ENCODE peak calls at places on chromosomes 5 and 9, in ten cellular contexts. G, S, W, I, X, H, L, B, U and F are unnamed samples.

GRCh38 chr9:75072895-75073294 is 15.1 kb downstream of the NMRK1 start:
- DNase-seq in L (no peak), S (no peak), X (no peak), U (no peak), W (no peak), B (no peak), G (no peak), I (no peak), H (no peak), F (no peak)

GRCh38 chr9:20784196-20784595 is 100.1 kb downstream of the FOCAD start:
- DNase-seq in H (no peak), S (no peak), B (no peak), I (no peak), G (no peak), L (no peak), W (no peak), X (no peak), U (no peak), F (no peak)

GRCh38 chr5:33118761-33119415 is 321.9 kb upstream of the TARS1 start:
- DNase-seq in G (no peak), W (no peak), S (no peak), X (peak), H (no peak), I (no peak), B (no peak), U (peak), L (no peak), F (no peak)

GRCh38 chr5:15719784-15720183 is 219.8 kb downstream of the FBXL7 start:
- DNase-seq in I (no peak), G (no peak), X (peak), W (no peak), U (no peak), L (no peak), S (no peak), H (no peak), B (no peak), F (no peak)

GRCh38 chr9:10045598-10045997 is 567.2 kb downstream of the PTPRD start:
- DNase-seq in W (no peak), G (no peak), I (no peak), X (peak), U (peak), B (no peak), H (no peak), L (no peak), S (no peak), F (no peak)

GRCh38 chr5:138213161-138214029 is at the start of gene CDC23:
- DNase-seq in G (peak), X (peak), B (peak), I (peak), U (peak), W (peak), S (peak), H (peak), L (peak), F (peak)

GRCh38 chr9:93898502-93899426 is 56.4 kb downstream of the BARX1 start:
- DNase-seq in G (peak), S (peak), L (no peak), B (no peak), W (peak), H (no peak), X (no peak), I (no peak), U (no peak), F (no peak)

GRCh38 chr5:62386824-62387223 is 16.9 kb downstream of the DIMT1 start:
- DNase-seq in W (no peak), B (no peak), I (no peak), U (no peak), H (no peak), X (no peak), G (no peak), L (no peak), S (no peak), F (no peak)

GRCh38 chr5:72291601-72292000 is 28.4 kb downstream of the MRPS27 start:
- DNase-seq in B (no peak), W (no peak), U (no peak), G (no peak), H (no peak), S (no peak), L (no peak), I (no peak), X (no peak), F (no peak)

GRCh38 chr9:91427873-91428272 is 4.2 kb upstream of the NFIL3 start:
- DNase-seq in L (no peak), U (peak), B (no peak), G (no peak), W (no peak), I (no peak), S (no peak), H (no peak), X (peak), F (no peak)

GRCh38 chr9:123327697-123328100 is 28.3 kb upstream of the CRB2 start:
- DNase-seq in S (no peak), W (no peak), U (peak), B (no peak), X (peak), L (no peak), I (peak), G (no peak), H (no peak), F (no peak)

GRCh38 chr5:59039296-59040006 is 456.6 kb downstream of the RAB3C start:
- DNase-seq in U (peak), G (peak), S (peak), I (peak), H (peak), B (peak), W (peak), X (peak), L (peak), F (peak)

GRCh38 chr5:61311836-61312808 is 19.9 kb upstream of the ZSWIM6 start:
- DNase-seq in I (no peak), U (peak), W (no peak), X (peak), G (no peak), H (no peak), S (no peak), L (no peak), B (peak), F (no peak)

GRCh38 chr9:98318834-98319478 is 63.5 kb upstream of the TBC1D2 start:
- DNase-seq in H (no peak), S (no peak), U (peak), X (peak), W (no peak), G (no peak), B (peak), L (no peak), I (no peak), F (no peak)

GRCh38 chr9:98391884-98392283 is 136.4 kb upstream of the TBC1D2 start:
- DNase-seq in L (no peak), H (no peak), G (no peak), U (no peak), S (no peak), W (no peak), X (peak), B (no peak), I (no peak), F (no peak)

GRCh38 chr9:33921967-33922895 is 105.3 kb downstream of the UBE2R2 start:
- DNase-seq in I (no peak), S (no peak), U (peak), W (peak), L (no peak), X (peak), H (peak), G (no peak), B (peak), F (peak)

GRCh38 chr9:35380619-35381018 is 109.3 kb upstream of the RUSC2 start:
- DNase-seq in I (no peak), G (no peak), S (no peak), B (no peak), X (no peak), U (no peak), W (no peak), H (no peak), L (no peak), F (no peak)

GRCh38 chr9:37926737-37927590 is 23.0 kb upstream of the SLC25A51 start:
- DNase-seq in H (no peak), W (no peak), G (no peak), S (no peak), I (no peak), U (no peak), L (no peak), B (no peak), X (no peak), F (no peak)

GRCh38 chr5:93588586-93589347 is 5.7 kb downstream of the NR2F1 start:
- DNase-seq in H (peak), I (no peak), X (no peak), U (no peak), L (no peak), G (peak), S (no peak), W (peak), B (no peak), F (no peak)

GRCh38 chr5:127229185-127229889 is 61.3 kb upstream of the MEGF10 start:
- DNase-seq in G (peak), B (peak), I (peak), X (no peak), S (peak), L (peak), H (peak), W (peak), U (peak), F (peak)

GRCh38 chr9:7115606-7116005 is 357.8 kb downstream of the KDM4C start:
- DNase-seq in G (no peak), U (no peak), L (no peak), I (no peak), X (no peak), W (no peak), B (no peak), S (no peak), H (no peak), F (no peak)

GRCh38 chr5:176779537-176779936 is 30.8 kb upstream of the UNC5A start:
- DNase-seq in U (no peak), L (peak), X (no peak), W (no peak), B (no peak), H (no peak), I (no peak), G (peak), S (no peak), F (no peak)

GRCh38 chr5:137306903-137307302 is 192.2 kb downstream of the SPOCK1 start:
- DNase-seq in H (no peak), B (no peak), U (no peak), W (no peak), G (no peak), S (no peak), L (no peak), X (no peak), I (no peak), F (no peak)

GRCh38 chr9:127004946-127005769 is 90.6 kb downstream of the RALGPS1 start:
- DNase-seq in S (no peak), L (no peak), W (no peak), I (no peak), H (no peak), B (no peak), U (peak), G (no peak), X (peak), F (peak)

GRCh38 chr5:141260458-141261237 is 15.5 kb downstream of the PCDHB15 start:
- DNase-seq in G (no peak), U (peak), L (no peak), B (no peak), W (no peak), X (no peak), I (no peak), H (peak), S (no peak), F (no peak)

GRCh38 chr5:14684757-14685156 is 20.2 kb downstream of the OTULIN start:
- DNase-seq in X (no peak), I (no peak), G (no peak), U (no peak), H (no peak), S (no peak), W (no peak), L (no peak), B (no peak), F (no peak)

GRCh38 chr5:31397926-31398557 is 133.9 kb downstream of the DROSHA start:
- DNase-seq in X (no peak), B (no peak), L (no peak), H (no peak), S (no peak), U (no peak), G (no peak), I (no peak), W (no peak), F (no peak)

GRCh38 chr9:16419124-16419523 is 451.3 kb downstream of the BNC2 start:
- DNase-seq in I (no peak), S (no peak), B (no peak), X (no peak), L (no peak), U (no peak), G (no peak), H (no peak), W (peak), F (no peak)

GRCh38 chr9:133821606-133822438 is 83.7 kb upstream of the SARDH start:
- DNase-seq in U (no peak), X (no peak), I (no peak), W (peak), S (no peak), L (no peak), B (no peak), H (peak), G (no peak), F (no peak)

GRCh38 chr5:140073296-140073695 is 30.2 kb upstream of the NRG2 start:
- DNase-seq in G (no peak), X (peak), B (no peak), H (no peak), U (peak), L (no peak), S (no peak), W (no peak), I (no peak), F (no peak)

GRCh38 chr5:32709789-32710334 is 1.3 kb upstream of the NPR3 start:
- DNase-seq in L (peak), X (peak), G (peak), I (peak), U (peak), W (peak), H (peak), B (peak), S (peak), F (peak)

GRCh38 chr9:98993570-98993945 is 49.9 kb downstream of the COL15A1 start:
- DNase-seq in I (peak), H (no peak), S (no peak), B (no peak), X (no peak), L (no peak), U (no peak), G (no peak), W (no peak), F (peak)

GRCh38 chr9:125904155-125904841 is 157.1 kb downstream of the PBX3 start:
- DNase-seq in L (no peak), G (no peak), B (no peak), S (no peak), I (no peak), H (no peak), X (no peak), U (peak), W (no peak), F (no peak)

GRCh38 chr5:32928761-32929160 is 217.6 kb downstream of the NPR3 start:
- DNase-seq in W (no peak), I (no peak), H (no peak), U (no peak), B (peak), X (peak), L (no peak), S (no peak), G (no peak), F (no peak)

DNA sequence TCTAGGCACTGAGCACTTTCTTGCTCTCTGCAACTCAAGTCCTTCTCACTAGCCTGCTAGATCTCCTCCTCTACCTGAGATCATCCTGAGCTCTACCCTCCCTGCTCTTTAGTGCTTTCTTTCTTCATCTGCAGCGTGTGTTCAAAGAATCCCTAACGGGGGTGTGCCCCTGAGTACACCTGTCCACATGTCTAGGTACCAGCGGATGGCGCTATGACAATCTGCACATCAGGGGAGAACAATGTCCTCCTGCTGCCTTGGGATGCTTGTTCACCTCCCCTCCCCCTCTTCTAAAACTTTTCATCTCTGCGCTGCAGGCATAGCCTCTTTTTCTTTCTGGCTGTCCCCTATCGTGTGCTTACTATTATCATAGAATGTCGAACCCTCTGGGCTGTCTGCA is 42.7 kb downstream of the PTPN3 start:
- DNase-seq in U (no peak), H (peak), S (no peak), I (no peak), B (no peak), L (no peak), W (no peak), G (no peak), X (no peak), F (no peak)
- TF ChIP-seq CTCF in U (no peak), H (peak), S (no peak), I (no peak), B (no peak), L (no peak), W (no peak), G (no peak), X (no peak), F (no peak)

GRCh38 chr9:73689091-73689870 is 537.6 kb downstream of the ANXA1 start:
- DNase-seq in H (no peak), W (no peak), S (no peak), B (no peak), G (no peak), U (no peak), I (no peak), X (no peak), L (no peak), F (no peak)

GRCh38 chr9:73685786-73686185 is 534.1 kb downstream of the ANXA1 start:
- DNase-seq in B (no peak), G (no peak), X (no peak), H (no peak), S (no peak), L (no peak), W (no peak), U (no peak), I (no peak), F (no peak)

GRCh38 chr9:73680831-73681230 is 529.2 kb downstream of the ANXA1 start:
- DNase-seq in U (no peak), I (no peak), H (no peak), G (no peak), B (no peak), W (no peak), X (peak), L (no peak), S (no peak), F (no peak)

GRCh38 chr9:73684601-73685000 is 532.9 kb downstream of the ANXA1 start:
- DNase-seq in L (peak), I (no peak), S (no peak), X (peak), G (no peak), U (peak), H (no peak), W (no peak), B (no peak), F (no peak)

GRCh38 chr9:73683862-73684591 is 532.4 kb downstream of the ANXA1 start:
- DNase-seq in B (peak), L (peak), H (peak), S (no peak), U (peak), I (no peak), G (no peak), X (peak), W (no peak), F (no peak)
- TF ChIP-seq CTCF in B (peak), L (peak), H (peak), S (peak), U (peak), I (no peak), G (no peak), X (peak), W (no peak), F (peak)

DNA sequence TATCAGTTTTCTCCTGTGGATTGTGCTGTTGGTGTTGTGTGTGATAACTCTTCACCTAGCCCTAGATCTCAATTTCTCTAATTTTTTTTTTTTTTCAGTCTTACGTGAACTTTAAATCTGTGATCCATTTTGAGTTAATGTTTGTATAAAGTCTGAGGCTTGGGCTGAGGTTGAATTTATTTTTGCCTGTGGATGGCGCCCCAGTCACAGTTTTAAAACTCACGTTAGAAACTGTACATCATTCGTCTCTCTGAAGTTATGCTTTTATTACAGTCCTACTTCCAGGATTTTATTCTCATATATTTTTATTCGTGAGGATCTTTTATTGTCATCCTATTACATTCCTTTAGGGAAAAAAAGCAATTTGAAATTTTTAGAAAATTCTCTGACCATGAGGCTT is 103.1 kb downstream of the EHMT1 start:
- DNase-seq in S (no peak), U (no peak), B (no peak), W (no peak), G (no peak), I (no peak), L (no peak), X (no peak), H (no peak), F (peak)
- TF ChIP-seq CTCF in S (no peak), U (no peak), B (no peak), W (no peak), G (no peak), I (no peak), L (no peak), X (no peak), H (peak), F (peak)

DNA sequence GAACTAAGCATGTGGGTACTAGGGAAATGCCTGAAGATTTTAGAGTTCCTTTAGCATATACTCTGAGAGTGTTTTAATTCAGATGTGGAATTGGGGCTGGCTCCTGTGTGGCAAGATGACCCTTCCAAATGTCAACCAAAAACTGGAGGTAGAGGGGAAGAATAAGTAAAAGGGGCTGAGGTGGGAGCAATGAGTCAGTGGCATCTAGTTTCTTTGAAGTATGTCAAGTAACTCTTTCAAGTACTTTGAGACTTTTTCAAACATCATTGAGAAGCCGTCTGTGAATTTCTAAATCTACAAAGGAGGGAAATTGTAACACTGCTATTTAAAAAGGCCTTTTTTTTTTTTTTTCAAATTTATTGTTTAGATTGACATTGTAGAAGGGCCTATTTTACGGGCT is 184.4 kb downstream of the MAN2A1 start:
- DNase-seq in G (no peak), X (no peak), S (no peak), W (no peak), B (no peak), L (no peak), I (no peak), H (no peak), U (no peak), F (peak)
- TF ChIP-seq CTCF in G (no peak), X (no peak), S (no peak), W (no peak), B (no peak), L (no peak), I (no peak), H (no peak), U (no peak), F (no peak)

GRCh38 chr5:115109840-115110239 is 59.9 kb downstream of the TRIM36 start:
- DNase-seq in X (no peak), S (no peak), H (no peak), G (no peak), I (no peak), W (no peak), U (no peak), B (no peak), L (no peak), F (no peak)
- TF ChIP-seq CTCF in X (no peak), S (no peak), H (no peak), G (no peak), I (no peak), W (no peak), U (no peak), B (no peak), L (no peak), F (no peak)

GRCh38 chr5:73615947-73616346 is 10.0 kb upstream of the ARHGEF28 start:
- DNase-seq in L (no peak), I (no peak), H (no peak), W (no peak), B (no peak), U (no peak), G (no peak), X (no peak), S (no peak), F (no peak)
- TF ChIP-seq CTCF in L (no peak), I (no peak), H (no peak), W (no peak), B (no peak), U (no peak), G (no peak), X (no peak), S (no peak), F (no peak)

DNA sequence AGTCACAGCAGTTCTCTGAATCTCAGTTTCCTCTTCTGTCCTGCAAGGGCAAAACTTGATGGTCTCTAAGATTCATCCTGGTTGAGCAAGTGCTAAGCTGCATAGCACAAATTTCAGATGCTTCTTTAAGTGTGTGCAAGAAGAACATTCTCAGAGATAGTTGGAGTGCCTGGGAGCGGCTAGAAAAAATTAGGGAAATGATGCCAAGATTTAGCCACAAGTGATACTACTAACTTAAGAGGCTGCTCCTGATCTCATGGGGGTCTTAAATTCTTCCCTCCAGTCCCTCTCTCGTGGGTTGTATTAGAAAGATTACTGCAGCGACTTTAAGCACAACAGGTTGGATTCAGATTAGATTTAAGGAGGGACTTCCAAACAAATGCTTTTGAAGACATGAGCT is 24.2 kb downstream of the INSYN2B start:
- DNase-seq in G (no peak), X (no peak), B (no peak), S (no peak), H (no peak), I (no peak), L (no peak), W (no peak), U (no peak), F (no peak)
- TF ChIP-seq CTCF in G (no peak), X (no peak), B (no peak), S (no peak), H (no peak), I (no peak), L (no peak), W (no peak), U (no peak), F (no peak)

GRCh38 chr5:10866913-10867312 is 105.9 kb upstream of the DAP start:
- DNase-seq in W (no peak), I (no peak), X (no peak), H (peak), G (no peak), S (no peak), B (no peak), L (no peak), U (peak), F (no peak)
- TF ChIP-seq CTCF in W (no peak), I (no peak), X (no peak), H (peak), G (no peak), S (no peak), B (no peak), L (peak), U (peak), F (no peak)

GRCh38 chr5:41707853-41708603 is 162.2 kb downstream of the OXCT1 start:
- DNase-seq in B (peak), X (peak), I (no peak), L (no peak), U (peak), S (no peak), W (no peak), H (peak), G (no peak), F (no peak)
- TF ChIP-seq CTCF in B (peak), X (peak), I (peak), L (peak), U (peak), S (peak), W (no peak), H (peak), G (no peak), F (peak)